ENCODE peak calls at places on chromosomes 1 and 21, in seven cellular contexts. N is stimulated activated CD4-positive, alpha-beta T cell treated with anti-CD3 and anti-CD28 coated beads, Interleukin-2, amount 100 ng/mL, for 48 hours; L is stimulated activated CD8-positive, alpha-beta memory T cell treated with anti-CD3 and anti-CD28 coated beads, Interleukin-7, amount 100 ng/mL, for 1 hour; J is NCI-H146; H is NAMALWA; Q is NCI-H1694; Y is NCI-H446 treated with DMSO at 0.1 percent for 48 hours. G is an unnamed sample.
A peak's percentile ranks its signal among the peaks of the same experiment; 100 is the strongest.

GRCh38 chr1:11534846-11535245 is 55.9 kb downstream of the DISP3 start:
- DNase-seq in N (no peak), L (no peak), J (no peak), H (peak; percentile 28), Q (no peak), Y (no peak), G (no peak)

GRCh38 chr1:2253797-2254480 is 25.8 kb downstream of the SKI start:
- DNase-seq in N (no peak), L (no peak), J (no peak), H (no peak), Q (no peak), Y (no peak), G (no peak)

GRCh38 chr1:42183646-42184268 is 19.2 kb upstream of the GUCA2A start:
- DNase-seq in N (no peak), L (no peak), J (no peak), H (no peak), Q (no peak), Y (no peak), G (no peak)

GRCh38 chr1:203346060-203346754 is 4.7 kb downstream of the FMOD start:
- DNase-seq in N (no peak), L (no peak), J (peak; percentile 7), H (no peak), Q (no peak), Y (no peak), G (no peak)

GRCh38 chr1:25692560-25692959 is 76.0 kb downstream of the MAN1C1 start:
- DNase-seq in N (no peak), L (no peak), J (peak; percentile 12), H (peak; percentile 54), Q (no peak), Y (no peak), G (no peak)

GRCh38 chr1:75087278-75087677 is 46.9 kb upstream of the LHX8 start:
- DNase-seq in N (no peak), L (no peak), J (no peak), H (no peak), Q (no peak), Y (no peak), G (no peak)

GRCh38 chr1:64555947-64556346 is 86.0 kb downstream of the CACHD1 start:
- DNase-seq in N (no peak), L (no peak), J (no peak), H (no peak), Q (no peak), Y (no peak), G (no peak)

GRCh38 chr1:62377043-62377562 is 57.9 kb upstream of the KANK4 start:
- DNase-seq in N (no peak), L (no peak), J (peak; percentile 32), H (no peak), Q (no peak), Y (no peak), G (peak; percentile 86)

GRCh38 chr1:201404016-201404598 is 5.0 kb upstream of the LAD1 start:
- DNase-seq in N (no peak), L (no peak), J (no peak), H (no peak), Q (no peak), Y (no peak), G (no peak)

GRCh38 chr1:196259291-196259690 is 348.9 kb downstream of the KCNT2 start:
- DNase-seq in N (no peak), L (no peak), J (no peak), H (peak; percentile 16), Q (no peak), Y (no peak), G (no peak)

GRCh38 chr1:59333626-59334277 is 36.9 kb downstream of the FGGY start:
- DNase-seq in N (no peak), L (no peak), J (no peak), H (no peak), Q (no peak), Y (no peak), G (no peak)

GRCh38 chr1:202189012-202189790 is 4.4 kb upstream of the LGR6 start:
- DNase-seq in N (peak; percentile 85), L (peak; percentile 69), J (peak; percentile 52), H (peak; percentile 86), Q (peak; percentile 83), Y (no peak), G (peak; percentile 68)

GRCh38 chr1:236516929-236517704 is 6.7 kb upstream of the LGALS8 start:
- DNase-seq in N (no peak), L (no peak), J (peak; percentile 41), H (no peak), Q (peak; percentile 11), Y (no peak), G (no peak)

GRCh38 chr1:16143566-16144324 is 12.1 kb downstream of the EPHA2 start:
- DNase-seq in N (no peak), L (no peak), J (peak; percentile 72), H (no peak), Q (no peak), Y (no peak), G (peak; percentile 19)

GRCh38 chr1:20194770-20195463 is 8.6 kb upstream of the PLA2G2C start:
- DNase-seq in N (peak; percentile 72), L (peak; percentile 51), J (peak; percentile 3), H (peak; percentile 75), Q (peak; percentile 70), Y (no peak), G (peak; percentile 29)

GRCh38 chr1:150528196-150528595 is 12.6 kb downstream of the FALEC start:
- DNase-seq in N (no peak), L (no peak), J (no peak), H (no peak), Q (no peak), Y (no peak), G (no peak)

GRCh38 chr1:159090566-159091546 is 14.3 kb upstream of the AIM2 start:
- DNase-seq in N (no peak), L (no peak), J (no peak), H (no peak), Q (no peak), Y (no peak), G (no peak)

GRCh38 chr1:5151481-5151880 is 497.1 kb downstream of the AJAP1 start:
- DNase-seq in N (no peak), L (no peak), J (no peak), H (no peak), Q (no peak), Y (no peak), G (no peak)

GRCh38 chr1:170927955-170928850 is 7.1 kb upstream of the MROH9 start:
- DNase-seq in N (no peak), L (no peak), J (no peak), H (no peak), Q (no peak), Y (no peak), G (no peak)

GRCh38 chr1:61329556-61329955 is 247.2 kb downstream of the NFIA start:
- DNase-seq in N (no peak), L (no peak), J (no peak), H (no peak), Q (no peak), Y (no peak), G (no peak)

GRCh38 chr21:45818904-45819285 is 162.7 kb upstream of the COL6A1 start:
- DNase-seq in N (peak; percentile 72), L (peak; percentile 11), J (no peak), H (no peak), Q (no peak), Y (no peak), G (no peak)

GRCh38 chr21:44706026-44706705 is 5.2 kb downstream of the TSPEAR start:
- DNase-seq in N (no peak), L (no peak), J (no peak), H (no peak), Q (no peak), Y (no peak), G (no peak)

GRCh38 chr1:165828581-165829329 is 1.3 kb downstream of the UCK2 start:
- DNase-seq in N (peak; percentile 15), L (no peak), J (peak; percentile 91), H (peak; percentile 79), Q (peak; percentile 84), Y (peak; percentile 84), G (peak; percentile 86)

GRCh38 chr1:225354906-225355305 is 72.9 kb downstream of the LBR start:
- DNase-seq in N (no peak), L (no peak), J (no peak), H (no peak), Q (no peak), Y (no peak), G (no peak)

GRCh38 chr1:27257155-27257554 is 22.7 kb downstream of the WDTC1 start:
- DNase-seq in N (no peak), L (no peak), J (no peak), H (no peak), Q (no peak), Y (no peak), G (no peak)